ENCODE peak calls at places on chromosomes 6 and 20, in five cellular contexts. Z is MCF 10A; K is naive thymus-derived CD8-positive, alpha-beta T cell; W is bronchial epithelial cell; G is stimulated activated CD4-positive, alpha-beta T cell treated with anti-CD3 and anti-CD28 coated beads, Interleukin-12 subunit alpha, Interleukin-12 subunit beta, amount 100 ng/mL, for 4 hours. I is an unnamed sample.

GRCh38 chr6:137218473-137218916 is 690 bp downstream of the IFNGR1 start:
- DNase-seq in W (peak; percentile 80), K (peak; percentile 41), Z (peak; percentile 73), G (peak; percentile 9), I (peak; percentile 29)

GRCh38 chr6:28212510-28213212 is 12.4 kb upstream of the ZSCAN9 start:
- DNase-seq in Z (peak; percentile 90), G (peak; percentile 39), K (no peak), W (peak; percentile 96), I (peak; percentile 29)

GRCh38 chr6:25537349-25538018 is 114.5 kb upstream of the SCGN start:
- DNase-seq in W (no peak), K (no peak), G (no peak), Z (no peak), I (no peak)

GRCh38 chr20:13148402-13148801 is 72.7 kb upstream of the ISM1 start:
- DNase-seq in G (no peak), W (no peak), Z (no peak), K (no peak), I (no peak)

GRCh38 chr6:162621246-162621645 is 106.3 kb downstream of the PRKN start:
- DNase-seq in G (no peak), W (peak; percentile 50), K (no peak), Z (peak; percentile 73), I (no peak)

GRCh38 chr6:24126586-24127192 is 674 bp downstream of the NRSN1 start:
- DNase-seq in K (peak; percentile 2), W (peak; percentile 46), Z (peak; percentile 76), G (no peak), I (peak; percentile 29)

GRCh38 chr6:50236164-50236563 is 186.4 kb upstream of the DEFB112 start:
- DNase-seq in W (peak; percentile 21), Z (no peak), K (no peak), G (no peak), I (no peak)

GRCh38 chr6:30025197-30025596 is 35.9 kb upstream of the POLR1H start:
- DNase-seq in K (no peak), W (no peak), Z (no peak), G (no peak), I (no peak)

GRCh38 chr6:84728602-84729001 is 35.8 kb downstream of the TBX18 start:
- DNase-seq in Z (peak; percentile 54), K (no peak), W (peak; percentile 67), G (no peak), I (no peak)